ENCODE peak calls at places on chromosome 4, in nine cellular contexts. R, Y, I, J, T, B, N, F and S are unnamed samples.

GRCh38 chr4:110860901-110861300 is 238.0 kb upstream of the PITX2 start:
- DNase-seq in Y (no peak), R (no peak), B (no peak), J (no peak), T (no peak), I (no peak), F (no peak), N (no peak), S (no peak)

GRCh38 chr4:163662761-163663160 is 168.3 kb downstream of the TMA16 start:
- DNase-seq in Y (no peak), I (no peak), B (no peak), R (no peak), N (no peak), F (no peak), T (no peak), J (no peak), S (no peak)

GRCh38 chr4:139900964-139901376 is 235.4 kb downstream of the MGST2 start:
- DNase-seq in F (no peak), Y (no peak), T (no peak), I (no peak), R (peak), N (no peak), B (no peak), J (no peak), S (no peak)

GRCh38 chr4:48949086-48949485 is 37.0 kb upstream of the CWH43 start:
- DNase-seq in N (no peak), B (no peak), T (no peak), Y (no peak), I (no peak), J (no peak), R (no peak), F (no peak), S (no peak)

GRCh38 chr4:121112530-121112929 is 40.2 kb upstream of the NDNF start:
- DNase-seq in N (no peak), Y (no peak), F (no peak), B (no peak), I (no peak), R (no peak), J (no peak), T (no peak), S (peak)

GRCh38 chr4:137283737-137284136 is 248.6 kb downstream of the PCDH18 start:
- DNase-seq in N (peak), Y (no peak), T (no peak), B (no peak), I (no peak), J (peak), F (no peak), R (peak), S (peak)

GRCh38 chr4:75821966-75822365 is 80.3 kb downstream of the PPEF2 start:
- DNase-seq in B (peak), N (no peak), I (no peak), R (peak), T (no peak), J (no peak), F (no peak), Y (no peak), S (peak)

GRCh38 chr4:176778063-176778462 is 14.7 kb downstream of the VEGFC start:
- DNase-seq in T (no peak), B (peak), I (no peak), N (no peak), R (peak), J (peak), F (no peak), Y (no peak), S (peak)

GRCh38 chr4:124183926-124184325 is 528.6 kb downstream of the ANKRD50 start:
- DNase-seq in J (no peak), F (no peak), Y (no peak), B (no peak), N (no peak), R (no peak), I (no peak), T (no peak), S (no peak)

GRCh38 chr4:26884486-26884988 is 23.9 kb downstream of the STIM2 start:
- DNase-seq in J (no peak), R (no peak), T (no peak), B (no peak), F (no peak), I (no peak), Y (no peak), N (no peak), S (no peak)

GRCh38 chr4:20044502-20044911 is 207.2 kb upstream of the SLIT2 start:
- DNase-seq in B (no peak), I (no peak), N (no peak), Y (no peak), T (no peak), F (no peak), R (peak), J (peak), S (peak)

GRCh38 chr4:78720994-78721677 is 55.0 kb upstream of the BMP2K start:
- DNase-seq in N (no peak), T (no peak), J (no peak), F (peak), I (no peak), B (no peak), R (no peak), Y (peak), S (no peak)
- H3K4me3 ChIP-seq in N (no peak), T (no peak), J (no peak), F (no peak), I (no peak), B (no peak), R (no peak), Y (no peak), S (no peak)

GRCh38 chr4:153228512-153229145 is 24.4 kb downstream of the TRIM2 start:
- DNase-seq in F (no peak), Y (no peak), B (no peak), T (no peak), N (no peak), I (no peak), J (no peak), R (no peak), S (peak)

GRCh38 chr4:153224474-153224873 is 20.2 kb downstream of the TRIM2 start:
- DNase-seq in I (no peak), N (no peak), Y (no peak), J (no peak), B (no peak), F (no peak), R (no peak), T (no peak), S (no peak)

GRCh38 chr4:153223935-153224334 is 19.7 kb downstream of the TRIM2 start:
- DNase-seq in J (peak), R (peak), N (no peak), B (peak), T (no peak), Y (no peak), I (no peak), F (no peak), S (peak)

GRCh38 chr4:153223418-153223792 is 19.2 kb downstream of the TRIM2 start:
- DNase-seq in B (no peak), R (peak), T (no peak), I (no peak), F (no peak), J (no peak), Y (no peak), N (no peak), S (no peak)

DNA sequence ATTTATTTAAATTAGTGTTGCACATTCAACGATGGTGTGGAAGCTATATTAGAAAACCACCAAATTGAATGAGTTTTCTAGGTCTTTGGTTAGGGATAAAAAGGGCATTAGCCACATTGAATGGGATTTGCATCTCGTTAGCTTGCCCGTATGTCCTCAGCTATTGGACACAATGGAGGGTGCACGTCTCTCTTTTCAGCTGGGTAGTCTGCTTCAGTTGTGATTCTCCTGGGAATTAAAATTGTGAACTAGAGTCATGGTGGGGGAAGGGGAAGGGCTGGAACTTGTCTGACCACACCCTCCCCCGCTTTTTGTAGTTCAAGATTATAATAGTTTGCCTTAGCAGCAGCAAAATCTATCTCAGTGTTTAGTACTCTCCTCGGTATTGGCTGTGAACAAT is 23.3 kb downstream of the TRIM2 start:
- DNase-seq in J (no peak), F (no peak), T (no peak), B (no peak), I (no peak), Y (no peak), N (no peak), R (no peak), S (no peak)
- H3K4me3 ChIP-seq in J (no peak), F (no peak), T (no peak), B (no peak), I (no peak), Y (no peak), N (no peak), R (no peak), S (no peak)

GRCh38 chr4:183987529-183987946 is 82.4 kb downstream of the STOX2 start:
- DNase-seq in Y (peak), J (peak), B (peak), F (peak), I (no peak), T (peak), N (peak), R (peak), S (peak)
- H3K4me3 ChIP-seq in Y (peak), J (no peak), B (peak), F (no peak), I (peak), T (peak), N (peak), R (peak), S (peak)

GRCh38 chr4:104425003-104425402 is 69.7 kb downstream of the CXXC4 start:
- DNase-seq in Y (no peak), B (no peak), J (no peak), R (no peak), T (no peak), N (no peak), I (no peak), F (peak), S (no peak)
- H3K4me3 ChIP-seq in Y (no peak), B (no peak), J (no peak), R (no peak), T (peak), N (no peak), I (no peak), F (no peak), S (peak)

DNA sequence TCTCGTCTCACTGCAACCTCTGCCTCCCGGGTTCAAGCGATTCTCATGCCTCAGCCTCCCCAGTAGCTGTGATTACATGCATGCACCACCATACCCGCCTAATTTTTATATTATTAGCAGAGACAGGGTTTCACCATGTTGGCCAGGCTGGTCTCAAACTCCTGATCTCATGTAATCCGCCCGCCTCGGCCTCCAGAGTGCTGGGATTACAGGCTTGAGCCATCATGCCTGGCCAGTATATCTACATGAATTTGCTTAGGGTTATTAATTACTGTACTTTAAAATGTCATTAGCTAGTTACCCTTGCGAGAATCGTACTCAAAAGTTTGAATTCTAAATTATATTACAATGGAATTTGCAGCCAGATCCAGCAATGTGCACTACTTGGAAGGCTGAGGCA is 8.9 kb downstream of the CPEB2 start:
- DNase-seq in T (no peak), B (no peak), F (no peak), Y (no peak), J (no peak), I (no peak), N (no peak), R (no peak), S (no peak)
- H3K4me3 ChIP-seq in T (no peak), B (no peak), F (no peak), Y (no peak), J (no peak), I (no peak), N (no peak), R (no peak), S (no peak)

GRCh38 chr4:133152801-133153526 is 3.9 kb downstream of the PCDH10 start:
- DNase-seq in B (no peak), I (no peak), Y (no peak), T (peak), F (no peak), J (peak), N (peak), R (no peak), S (peak)
- H3K4me3 ChIP-seq in B (no peak), I (no peak), Y (peak), T (peak), F (no peak), J (no peak), N (peak), R (no peak), S (peak)

GRCh38 chr4:79898055-79898454 is 175.0 kb downstream of the ANTXR2 start:
- DNase-seq in R (no peak), F (no peak), Y (no peak), T (no peak), B (no peak), I (no peak), N (no peak), J (no peak), S (no peak)

GRCh38 chr4:79893441-79893840 is 179.6 kb downstream of the ANTXR2 start:
- DNase-seq in Y (no peak), J (no peak), I (no peak), F (no peak), N (no peak), R (no peak), B (no peak), T (no peak), S (peak)

GRCh38 chr4:79900182-79900581 is 172.8 kb downstream of the ANTXR2 start:
- DNase-seq in J (no peak), Y (no peak), N (no peak), F (no peak), R (no peak), T (no peak), I (no peak), B (no peak), S (no peak)

GRCh38 chr4:79897174-79897573 is 175.9 kb downstream of the ANTXR2 start:
- DNase-seq in B (no peak), R (no peak), T (no peak), N (no peak), Y (no peak), J (no peak), I (no peak), F (no peak), S (no peak)
- H3K4me3 ChIP-seq in B (no peak), R (no peak), T (no peak), N (no peak), Y (no peak), J (no peak), I (no peak), F (no peak), S (no peak)

DNA sequence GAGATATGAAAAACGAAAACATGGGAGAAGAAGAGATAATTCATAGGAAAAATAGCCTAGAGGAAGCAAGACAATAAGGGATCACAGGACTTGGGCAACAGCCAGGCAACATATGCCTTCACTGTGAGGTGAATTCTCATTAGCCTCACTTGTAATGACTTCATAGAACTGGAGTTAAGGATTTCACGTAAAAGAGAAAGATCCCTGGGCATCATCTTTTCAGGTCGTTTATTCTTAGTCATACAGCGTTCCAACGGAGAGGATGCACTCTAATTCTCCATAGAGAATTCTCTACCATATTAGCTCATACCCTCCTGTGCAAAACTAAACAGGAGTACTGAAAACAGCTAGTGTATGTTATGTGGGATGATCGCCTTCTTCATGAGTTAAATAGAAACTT is 1.4 kb downstream of the PRKG2 start:
- DNase-seq in R (no peak), T (no peak), F (no peak), J (no peak), I (no peak), B (no peak), Y (no peak), N (no peak), S (no peak)
- H3K4me3 ChIP-seq in R (no peak), T (no peak), F (no peak), J (no peak), I (no peak), B (no peak), Y (no peak), N (peak), S (no peak)